ENCODE peak calls at places on chromosomes 5 and 9, in six cellular contexts. P, H, L, S, V and D are unnamed samples.

GRCh38 chr5:166979576-166979975 is 1311.9 kb upstream of the WWC1 start:
- DNase-seq in L (no peak), H (no peak), P (no peak), S (no peak), V (no peak), D (no peak)

GRCh38 chr5:32630867-32631491 is 45.6 kb downstream of the SUB1 start:
- DNase-seq in H (no peak), S (no peak), P (no peak), L (no peak), V (no peak), D (no peak)

GRCh38 chr5:37850128-37850865 is 10.5 kb upstream of the GDNF start:
- DNase-seq in S (no peak), P (no peak), H (no peak), L (no peak), V (no peak), D (no peak)

GRCh38 chr5:26700759-26701384 is 337.5 kb downstream of the CDH9 start:
- DNase-seq in H (no peak), L (peak), V (no peak), P (no peak), S (no peak), D (no peak)

GRCh38 chr9:103902263-103902662 is 191.8 kb upstream of the SMC2 start:
- DNase-seq in P (no peak), H (no peak), S (no peak), L (peak), V (no peak), D (no peak)

GRCh38 chr5:79547429-79547822 is 33.5 kb upstream of the HOMER1 start:
- DNase-seq in V (no peak), S (no peak), P (no peak), L (peak), H (no peak), D (peak)

GRCh38 chr9:121926417-121926816 is 166.7 kb downstream of the TTLL11 start:
- DNase-seq in P (no peak), S (no peak), V (no peak), H (no peak), L (no peak), D (no peak)

GRCh38 chr5:141121985-141122384 is 367 bp downstream of the PCDHB4 start:
- DNase-seq in P (no peak), L (no peak), S (no peak), H (no peak), V (no peak), D (peak)

GRCh38 chr5:6601271-6601670 is 31.6 kb downstream of the NSUN2 start:
- DNase-seq in V (no peak), L (no peak), P (no peak), H (no peak), S (no peak), D (no peak)

GRCh38 chr9:89745601-89746376 is 141.0 kb downstream of the GADD45G start:
- DNase-seq in L (no peak), P (no peak), H (no peak), S (no peak), V (no peak), D (no peak)

GRCh38 chr9:21801683-21802417 is 586 bp upstream of the MTAP start:
- DNase-seq in L (peak), P (peak), H (peak), V (peak), S (peak), D (peak)

GRCh38 chr5:103014983-103015382 is 105.0 kb downstream of the GIN1 start:
- DNase-seq in P (no peak), L (no peak), H (no peak), S (no peak), V (peak), D (no peak)

GRCh38 chr9:91489391-91489899 is 65.8 kb upstream of the NFIL3 start:
- DNase-seq in S (no peak), V (peak), P (no peak), L (no peak), H (no peak), D (no peak)

GRCh38 chr9:98374385-98375051 is 119.1 kb upstream of the TBC1D2 start:
- DNase-seq in P (peak), H (peak), L (no peak), V (no peak), S (no peak), D (no peak)

GRCh38 chr5:78776637-78777036 is 128.1 kb upstream of the LHFPL2 start:
- DNase-seq in P (no peak), V (no peak), S (no peak), L (no peak), H (no peak), D (no peak)

GRCh38 chr5:64807505-64807904 is 38.8 kb downstream of the CWC27 start:
- DNase-seq in S (no peak), H (no peak), L (no peak), V (no peak), P (no peak), D (peak)

GRCh38 chr5:108266235-108266634 is 115.7 kb downstream of the FBXL17 start:
- DNase-seq in P (no peak), S (no peak), H (no peak), L (no peak), V (no peak), D (no peak)

GRCh38 chr5:103270581-103270980 is 12.0 kb downstream of the MACIR start:
- DNase-seq in H (no peak), L (no peak), P (no peak), S (no peak), V (no peak), D (no peak)

GRCh38 chr5:10301842-10302610 is 5.7 kb downstream of the CMBL start:
- DNase-seq in L (no peak), V (no peak), H (peak), P (peak), S (peak), D (peak)

GRCh38 chr5:34655354-34655991 is 655 bp upstream of the RAI14 start:
- DNase-seq in H (peak), S (peak), P (peak), V (no peak), L (peak), D (peak)

GRCh38 chr9:121822093-121823085 is 171.0 kb downstream of the DAB2IP start:
- DNase-seq in L (no peak), P (no peak), S (no peak), V (no peak), H (no peak), D (no peak)

GRCh38 chr5:40689442-40689841 is 9.7 kb downstream of the PTGER4 start:
- DNase-seq in S (no peak), L (no peak), H (peak), V (no peak), P (no peak), D (no peak)

GRCh38 chr5:139696167-139696893 is 48.2 kb downstream of the CXXC5 start:
- DNase-seq in L (no peak), H (peak), P (no peak), S (no peak), V (no peak), D (no peak)

GRCh38 chr5:158560170-158560569 is 539.5 kb downstream of the EBF1 start:
- DNase-seq in H (no peak), L (no peak), S (no peak), P (no peak), V (peak), D (no peak)

GRCh38 chr5:171525086-171525485 is 105.6 kb downstream of the FGF18 start:
- DNase-seq in V (no peak), H (no peak), S (no peak), P (no peak), L (no peak), D (no peak)

GRCh38 chr9:70412678-70413426 is 1.6 kb downstream of the KLF9 start:
- DNase-seq in V (no peak), P (peak), L (no peak), H (peak), S (peak), D (peak)

GRCh38 chr5:62354028-62354874 is 48.2 kb downstream of the KIF2A start:
- DNase-seq in S (no peak), L (peak), P (no peak), H (no peak), V (peak), D (no peak)

GRCh38 chr5:1827410-1828397 is 26.5 kb downstream of the NDUFS6 start:
- DNase-seq in L (no peak), V (no peak), S (no peak), P (peak), H (peak), D (peak)

GRCh38 chr9:106387965-106388364 is 475.0 kb upstream of the ZNF462 start:
- DNase-seq in L (no peak), S (no peak), V (no peak), P (no peak), H (no peak), D (no peak)

GRCh38 chr9:113328045-113328782 is 11.9 kb downstream of the WDR31 start:
- DNase-seq in P (no peak), S (no peak), H (no peak), V (no peak), L (no peak), D (no peak)

GRCh38 chr9:100229136-100229535 is 123.6 kb downstream of the TEX10 start:
- DNase-seq in H (no peak), S (no peak), P (no peak), L (no peak), V (no peak), D (no peak)

GRCh38 chr5:80711938-80712337 is 57.2 kb upstream of the DHFR start:
- DNase-seq in V (no peak), S (no peak), P (no peak), H (no peak), L (no peak), D (no peak)

GRCh38 chr5:124871299-124871698 is 124.9 kb upstream of the ZNF608 start:
- DNase-seq in V (no peak), P (no peak), H (no peak), S (no peak), L (no peak), D (no peak)

GRCh38 chr5:121377446-121377845 is 474.2 kb upstream of the FTMT start:
- DNase-seq in V (no peak), S (no peak), P (no peak), H (no peak), L (no peak), D (no peak)

GRCh38 chr9:89073397-89073796 is 82.1 kb downstream of the S1PR3 start:
- DNase-seq in V (no peak), H (no peak), S (no peak), P (no peak), L (no peak), D (no peak)

GRCh38 chr9:19614294-19614693 is 174.5 kb downstream of the SLC24A2 start:
- DNase-seq in V (no peak), P (no peak), S (no peak), L (no peak), H (no peak), D (no peak)

GRCh38 chr9:93028448-93029006 is 30.0 kb upstream of the SUSD3 start:
- DNase-seq in P (no peak), V (no peak), H (no peak), L (no peak), S (no peak), D (peak)

GRCh38 chr9:93610206-93610605 is 33.8 kb downstream of the PHF2 start:
- DNase-seq in P (no peak), H (no peak), S (no peak), V (no peak), L (no peak), D (no peak)